ENCODE peak calls at places on chromosomes 16 and 17, in seven cellular contexts. J is AG10803; D is SK-N-SH; G is fibroblast of the conjunctiva; B is psoas muscle; N is stimulated activated naive B cell treated with anti-CD40 and anti-IgM and Interleukin-4, amounts not matched to agents 10 μg/mL and 1 μg/mL and 100 μg/mL, for 72 hours; I is NCI-H1092 treated with DMSO at 0.1 percent for 48 hours. M is an unnamed sample.

GRCh38 chr17:1573932-1574696 is 11.5 kb upstream of the PITPNA start:
- DNase-seq in D (peak), J (peak), G (peak), N (peak), B (peak), I (peak), M (peak)

GRCh38 chr16:59044616-59045015 is 310.5 kb upstream of the GOT2 start:
- DNase-seq in D (no peak), G (no peak), J (peak), B (no peak), I (no peak), N (no peak), M (no peak)

GRCh38 chr17:5912927-5913565 is 157.1 kb upstream of the WSCD1 start:
- DNase-seq in N (no peak), G (no peak), D (no peak), J (no peak), B (no peak), I (no peak), M (no peak)

GRCh38 chr17:54891176-54891821 is 9.4 kb upstream of the TOM1L1 start:
- DNase-seq in B (no peak), G (peak), J (peak), D (peak), N (no peak), I (peak), M (no peak)

GRCh38 chr17:49987681-49988441 is 7.2 kb downstream of the DLX3 start:
- DNase-seq in N (no peak), J (peak), G (no peak), B (no peak), I (peak), D (peak), M (no peak)

GRCh38 chr17:64384253-64385186 is 6.1 kb downstream of the PECAM1 start:
- DNase-seq in D (no peak), B (no peak), N (no peak), G (no peak), I (no peak), J (no peak), M (no peak)

GRCh38 chr17:44972953-44973352 is 4.8 kb upstream of the C1QL1 start:
- DNase-seq in J (peak), B (no peak), D (no peak), G (no peak), I (no peak), N (no peak), M (no peak)

GRCh38 chr16:28298511-28298878 is 6.2 kb downstream of the SBK1 start:
- DNase-seq in B (no peak), G (no peak), I (no peak), N (no peak), D (no peak), J (no peak), M (no peak)

GRCh38 chr16:80366023-80366422 is 174.8 kb upstream of the DYNLRB2 start:
- DNase-seq in J (no peak), G (no peak), I (no peak), N (no peak), D (no peak), B (no peak), M (no peak)

GRCh38 chr16:12763517-12763916 is 40.2 kb downstream of the CPPED1 start:
- DNase-seq in N (no peak), I (no peak), B (no peak), G (no peak), J (no peak), D (peak), M (no peak)

GRCh38 chr16:29784901-29785500 is 5.5 kb upstream of the KIF22 start:
- DNase-seq in B (peak), G (no peak), D (no peak), I (no peak), J (peak), N (peak), M (peak)

GRCh38 chr17:63954402-63955063 is 18.2 kb downstream of the SCN4A start:
- DNase-seq in N (peak), J (no peak), B (peak), I (no peak), D (peak), G (no peak), M (no peak)

GRCh38 chr16:11165349-11165748 is 90.7 kb downstream of the SOCS1 start:
- DNase-seq in G (no peak), J (no peak), D (no peak), I (no peak), B (no peak), N (no peak), M (no peak)

GRCh38 chr17:77959216-77959925 is 868 bp downstream of the TNRC6C start:
- DNase-seq in J (no peak), I (peak), N (peak), G (no peak), B (peak), D (peak), M (peak)

GRCh38 chr16:9072806-9073341 is 18.6 kb upstream of the HAPSTR1 start:
- DNase-seq in B (no peak), N (no peak), J (peak), D (no peak), I (no peak), G (peak), M (no peak)

GRCh38 chr16:87949071-87949744 is 2.0 kb upstream of the BANP start:
- DNase-seq in D (no peak), N (no peak), B (no peak), J (no peak), I (no peak), G (no peak), M (no peak)

GRCh38 chr17:62650587-62650986 is 23.1 kb downstream of the MRC2 start:
- DNase-seq in G (no peak), B (no peak), D (no peak), N (no peak), I (no peak), J (no peak), M (no peak)

GRCh38 chr17:75755990-75756389 is 9.0 kb downstream of the GALK1 start:
- DNase-seq in N (no peak), D (no peak), I (no peak), J (no peak), B (no peak), G (no peak), M (no peak)

GRCh38 chr17:76710863-76711611 is at the start of gene MXRA7:
- DNase-seq in I (peak), D (peak), N (peak), B (peak), J (peak), G (no peak), M (peak)

GRCh38 chr16:78742501-78743283 is 643.2 kb downstream of the WWOX start:
- DNase-seq in G (no peak), J (no peak), B (no peak), N (peak), D (no peak), I (no peak), M (no peak)

GRCh38 chr16:88309905-88310259 is 72.9 kb upstream of the ZNF469 start:
- DNase-seq in J (no peak), N (no peak), I (no peak), G (no peak), B (peak), D (peak), M (no peak)

GRCh38 chr16:63742150-63742549 is 1379.7 kb downstream of the CDH11 start:
- DNase-seq in B (no peak), D (no peak), N (no peak), J (no peak), I (no peak), G (no peak), M (no peak)

GRCh38 chr17:42227849-42228696 is 33.8 kb upstream of the GHDC start:
- DNase-seq in D (no peak), N (no peak), B (no peak), G (no peak), J (no peak), I (no peak), M (no peak)

GRCh38 chr16:46930861-46931260 is 42.6 kb downstream of the DNAJA2 start:
- DNase-seq in I (no peak), G (no peak), J (no peak), B (no peak), D (no peak), N (no peak), M (no peak)

GRCh38 chr17:42541041-42541833 is 5.2 kb downstream of the NAGLU start:
- DNase-seq in D (no peak), J (no peak), B (no peak), I (no peak), G (no peak), N (no peak), M (no peak)

GRCh38 chr16:30351586-30352419 is 3.3 kb downstream of the CD2BP2 start:
- DNase-seq in G (peak), I (no peak), D (no peak), B (peak), N (no peak), J (peak), M (peak)

GRCh38 chr17:9816472-9816871 is 5.4 kb downstream of the GSG1L2 start:
- DNase-seq in J (no peak), I (no peak), D (no peak), N (no peak), G (no peak), B (no peak), M (no peak)

GRCh38 chr16:84672276-84673202 is 24.2 kb downstream of the KLHL36 start:
- DNase-seq in N (peak), D (peak), G (peak), B (peak), J (peak), I (peak), M (peak)